ENCODE peak calls at places on chromosomes 5 and 9, in seven cellular contexts. T is ovary; Z is NCI-H524 treated with DMSO at 0.1 percent for 48 hours; W is heart right ventricle; K is activated CD4-positive, alpha-beta T cell treated with anti-CD3 and anti-CD28 coated beads for 24 hours; F is brain microvascular endothelial cell; J is NCI-H1694 treated with DMSO at 0.1 percent for 48 hours. X is an unnamed sample.

GRCh38 chr9:126516561-126516935 is 97.2 kb upstream of the LMX1B start:
- DNase-seq in T (no peak), Z (no peak), W (no peak), K (no peak), F (no peak), J (no peak), X (no peak)

GRCh38 chr9:23683476-23684095 is 142.5 kb downstream of the ELAVL2 start:
- DNase-seq in T (no peak), Z (no peak), W (no peak), K (no peak), F (no peak), J (no peak), X (no peak)

GRCh38 chr5:158287643-158288228 is 428.8 kb upstream of the CLINT1 start:
- DNase-seq in T (no peak), Z (no peak), W (no peak), K (no peak), F (peak; percentile 86), J (no peak), X (no peak)

GRCh38 chr9:686381-686813 is 155.1 kb upstream of the DMRT1 start:
- DNase-seq in T (no peak), Z (no peak), W (no peak), K (no peak), F (no peak), J (no peak), X (no peak)

GRCh38 chr5:132009706-132010405 is 1.6 kb downstream of the ACSL6 start:
- DNase-seq in T (no peak), Z (peak; percentile 55), W (no peak), K (no peak), F (no peak), J (no peak), X (no peak)

GRCh38 chr5:107831612-107832395 is 161.1 kb upstream of the EFNA5 start:
- DNase-seq in T (no peak), Z (no peak), W (no peak), K (no peak), F (no peak), J (no peak), X (no peak)

GRCh38 chr5:163496286-163496685 is 9.1 kb upstream of the MAT2B start:
- DNase-seq in T (no peak), Z (no peak), W (no peak), K (no peak), F (no peak), J (no peak), X (no peak)

GRCh38 chr9:109520475-109521132 is 22.5 kb upstream of the PTPN3 start:
- DNase-seq in T (peak; percentile 35), Z (peak; percentile 15), W (no peak), K (peak; percentile 27), F (peak; percentile 81), J (peak; percentile 49), X (peak; percentile 35)

GRCh38 chr9:101999441-101999840 is 261.0 kb upstream of the GRIN3A start:
- DNase-seq in T (no peak), Z (peak; percentile 89), W (no peak), K (no peak), F (no peak), J (peak; percentile 87), X (no peak)

GRCh38 chr5:58136416-58136815 is 323.5 kb downstream of the PLK2 start:
- DNase-seq in T (no peak), Z (no peak), W (no peak), K (no peak), F (no peak), J (no peak), X (no peak)

GRCh38 chr5:144267961-144268513 is 97.4 kb downstream of the KCTD16 start:
- DNase-seq in T (no peak), Z (no peak), W (no peak), K (no peak), F (no peak), J (no peak), X (no peak)

GRCh38 chr5:40521108-40521785 is 158.5 kb upstream of the PTGER4 start:
- DNase-seq in T (no peak), Z (no peak), W (no peak), K (no peak), F (no peak), J (no peak), X (no peak)

GRCh38 chr9:134783699-134784039 is 96.9 kb upstream of the FCN2 start:
- DNase-seq in T (peak; percentile 64), Z (no peak), W (no peak), K (no peak), F (no peak), J (peak; percentile 54), X (no peak)

GRCh38 chr5:124446125-124446524 is 300.3 kb downstream of the ZNF608 start:
- DNase-seq in T (no peak), Z (no peak), W (no peak), K (no peak), F (no peak), J (no peak), X (no peak)

GRCh38 chr9:133591116-133591910 is 17.9 kb downstream of the FAM163B start:
- DNase-seq in T (no peak), Z (no peak), W (no peak), K (no peak), F (no peak), J (no peak), X (no peak)

GRCh38 chr9:136965771-136966484 is 11.4 kb upstream of the PTGDS start:
- DNase-seq in T (no peak), Z (no peak), W (peak; percentile 15), K (no peak), F (no peak), J (no peak), X (no peak)

GRCh38 chr5:143033535-143034260 is 263.5 kb downstream of the ARHGAP26 start:
- DNase-seq in T (no peak), Z (no peak), W (no peak), K (no peak), F (peak; percentile 58), J (no peak), X (no peak)

GRCh38 chr5:83956386-83956785 is 235.7 kb upstream of the HAPLN1 start:
- DNase-seq in T (no peak), Z (no peak), W (no peak), K (no peak), F (peak; percentile 14), J (no peak), X (no peak)

GRCh38 chr5:66958126-66958983 is 238.2 kb downstream of the CD180 start:
- DNase-seq in T (no peak), Z (no peak), W (no peak), K (no peak), F (peak; percentile 55), J (no peak), X (no peak)

GRCh38 chr9:136031741-136032638 is 63.1 kb downstream of the NACC2 start:
- DNase-seq in T (no peak), Z (no peak), W (no peak), K (no peak), F (no peak), J (no peak), X (no peak)

GRCh38 chr9:79565245-79565644 is 6.5 kb upstream of the TLE4 start:
- DNase-seq in T (no peak), Z (no peak), W (no peak), K (no peak), F (no peak), J (no peak), X (no peak)

GRCh38 chr9:136754626-136755284 is 3.3 kb downstream of the LCN8 start:
- DNase-seq in T (no peak), Z (no peak), W (no peak), K (no peak), F (no peak), J (no peak), X (no peak)

GRCh38 chr5:174559141-174559540 is 165.2 kb upstream of the MSX2 start:
- DNase-seq in T (no peak), Z (no peak), W (no peak), K (no peak), F (no peak), J (no peak), X (no peak)

GRCh38 chr9:6243746-6244145 is 28.1 kb downstream of the IL33 start:
- DNase-seq in T (no peak), Z (no peak), W (no peak), K (peak; percentile 1), F (no peak), J (no peak), X (no peak)

GRCh38 chr9:137303031-137303892 is 1.2 kb upstream of the NRARP start:
- DNase-seq in T (peak; percentile 44), Z (no peak), W (peak; percentile 14), K (no peak), F (no peak), J (no peak), X (no peak)

GRCh38 chr5:62256161-62257017 is 49.6 kb upstream of the KIF2A start:
- DNase-seq in T (no peak), Z (peak; percentile 89), W (no peak), K (no peak), F (no peak), J (no peak), X (no peak)

X was measured in activated naive CD8-positive, alpha-beta T cell treated with anti-CD3 and anti-CD28 coated beads, Interleukin-2, amount 50 U/mL, for 24 hours.